ENCODE peak calls at places on chromosomes 1 and 21, in four cellular contexts. P is K562, M is GM12878, G is HL-60. Y is an unnamed sample.

GRCh38 chr1:53889304-53890298 is at the start of gene YIPF1:
- DNase-seq in P (peak), M (peak), G (peak), Y (peak)

GRCh38 chr1:7573481-7573880 is 197.6 kb upstream of the VAMP3 start:
- DNase-seq in P (no peak), M (no peak), G (no peak), Y (no peak)

GRCh38 chr1:52368383-52369172 is 2.6 kb upstream of the CC2D1B start:
- DNase-seq in P (no peak), M (no peak), G (no peak), Y (no peak)

GRCh38 chr1:173489929-173490328 is 12.8 kb downstream of the PRDX6 start:
- DNase-seq in P (no peak), M (no peak), G (no peak), Y (no peak)

GRCh38 chr1:65198095-65198494 is 50.1 kb downstream of the AK4 start:
- DNase-seq in P (no peak), M (no peak), G (no peak), Y (no peak)

GRCh38 chr1:153933420-153933819 is 10.6 kb upstream of the GATAD2B start:
- DNase-seq in P (no peak), M (no peak), G (no peak), Y (no peak)

GRCh38 chr21:34357889-34358288 is 5.9 kb upstream of the KCNE2 start:
- DNase-seq in P (no peak), M (no peak), G (no peak), Y (no peak)

GRCh38 chr1:176733661-176734060 is 270.7 kb downstream of the PAPPA2 start:
- DNase-seq in P (no peak), M (no peak), G (no peak), Y (no peak)

GRCh38 chr1:6349254-6349943 is 44.2 kb downstream of the ACOT7 start:
- DNase-seq in P (no peak), M (no peak), G (no peak), Y (no peak)

GRCh38 chr1:30600258-30600657 is 123.1 kb downstream of the MATN1 start:
- DNase-seq in P (no peak), M (no peak), G (no peak), Y (no peak)

GRCh38 chr1:24503003-24503751 is 541 bp downstream of the RCAN3 start:
- DNase-seq in P (no peak), M (no peak), G (no peak), Y (no peak)

GRCh38 chr1:56820755-56821461 is 1.7 kb upstream of the FYB2 start:
- DNase-seq in P (peak), M (no peak), G (peak), Y (peak)

GRCh38 chr1:227317541-227318002 is 720 bp downstream of the CDC42BPA start:
- DNase-seq in P (peak), M (no peak), G (no peak), Y (peak)

GRCh38 chr1:179706339-179706941 is 36.7 kb upstream of the FAM163A start:
- DNase-seq in P (peak), M (no peak), G (peak), Y (peak)

GRCh38 chr1:213457097-213457680 is 406.1 kb downstream of the RPS6KC1 start:
- DNase-seq in P (no peak), M (no peak), G (no peak), Y (no peak)

GRCh38 chr21:37208741-37209225 is 58.4 kb downstream of the VPS26C start:
- DNase-seq in P (no peak), M (no peak), G (no peak), Y (no peak)

GRCh38 chr1:1435911-1436633 is 582 bp downstream of the VWA1 start:
- DNase-seq in P (peak), M (no peak), G (no peak), Y (no peak)

GRCh38 chr1:46623733-46624695 is 7.4 kb upstream of the MOB3C start:
- DNase-seq in P (no peak), M (no peak), G (no peak), Y (no peak)

GRCh38 chr1:29489471-29489870 is 253.1 kb downstream of the PTPRU start:
- DNase-seq in P (no peak), M (no peak), G (no peak), Y (no peak)

GRCh38 chr1:24566266-24566867 is 10.5 kb downstream of the NCMAP start:
- DNase-seq in P (no peak), M (no peak), G (no peak), Y (no peak)

GRCh38 chr1:182257369-182258063 is 134.1 kb downstream of the GLUL start:
- DNase-seq in P (peak), M (no peak), G (no peak), Y (no peak)

DNA sequence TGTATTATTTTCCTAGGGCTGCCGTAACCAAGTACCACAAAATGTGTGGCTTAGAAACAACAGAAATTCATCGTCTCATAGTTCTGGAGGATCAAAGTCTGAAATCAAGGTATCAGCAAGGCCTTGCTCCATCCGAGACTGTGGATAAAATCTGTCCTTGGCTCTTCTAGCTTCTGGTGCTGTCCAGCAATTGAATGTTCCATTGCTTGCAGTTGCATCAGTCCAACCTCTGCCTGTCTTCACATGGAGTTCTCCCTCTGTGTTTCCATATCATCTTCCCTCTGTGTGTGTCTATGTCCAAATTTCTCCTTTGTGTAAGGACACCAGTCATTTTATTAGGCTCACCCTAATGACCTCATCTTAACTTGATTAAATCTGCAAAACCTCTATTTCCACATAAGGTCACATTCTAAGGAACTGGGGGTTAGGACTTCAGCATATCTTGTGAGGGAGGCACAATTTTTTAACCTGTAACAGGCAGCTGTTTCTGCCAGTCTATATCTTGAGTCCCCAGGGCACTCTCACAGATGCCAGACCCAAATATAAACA is 84.2 kb downstream of the ERG start:
- DNase-seq in P (no peak), M (no peak), G (no peak), Y (no peak)
- TF ChIP-seq SPI1 in P (no peak), M (no peak), G (no peak), Y (no peak)

GRCh38 chr1:15282810-15283474 is 35.9 kb downstream of the FHAD1 start:
- DNase-seq in P (no peak), M (no peak), G (no peak), Y (no peak)
- TF ChIP-seq SPI1 in P (no peak), M (no peak), G (no peak), Y (no peak)

DNA sequence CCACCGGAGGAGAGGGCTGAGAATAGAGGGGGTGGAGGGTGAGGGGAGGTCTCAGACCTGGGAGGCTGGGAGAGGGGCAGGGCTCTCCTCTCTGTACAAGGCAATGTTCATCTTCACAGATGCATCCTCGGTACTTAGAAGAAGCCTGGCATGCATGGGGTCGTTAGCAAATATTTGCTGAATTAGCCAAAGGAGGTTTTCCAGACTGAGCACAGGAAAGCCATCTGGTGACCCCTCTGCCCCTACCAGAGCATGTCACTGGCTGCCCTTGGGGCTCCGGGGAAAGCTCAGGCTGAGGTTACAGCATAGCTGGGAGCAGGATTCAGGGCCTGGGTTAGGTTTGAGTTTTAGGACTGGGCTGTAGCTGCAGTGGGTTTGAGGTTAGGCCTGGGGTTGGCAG is 43.5 kb upstream of the ZBTB40 start:
- DNase-seq in P (no peak), M (no peak), G (no peak), Y (no peak)
- TF ChIP-seq SPI1 in P (no peak), M (no peak), G (no peak), Y (no peak)

GRCh38 chr1:105172803-105173202 is 1423.1 kb downstream of the AMY1C start:
- DNase-seq in P (no peak), M (no peak), G (no peak), Y (no peak)
- TF ChIP-seq SPI1 in P (no peak), M (no peak), G (no peak), Y (no peak)

GRCh38 chr1:165815725-165816124 is 11.7 kb upstream of the UCK2 start:
- DNase-seq in P (peak), M (no peak), G (no peak), Y (no peak)
- TF ChIP-seq SPI1 in P (no peak), M (no peak), G (no peak), Y (no peak)

GRCh38 chr1:17923684-17924083 is 168.6 kb downstream of the ACTL8 start:
- DNase-seq in P (no peak), M (no peak), G (no peak), Y (no peak)

GRCh38 chr1:17916702-17917101 is 161.6 kb downstream of the ACTL8 start:
- DNase-seq in P (no peak), M (no peak), G (no peak), Y (no peak)

GRCh38 chr1:17922833-17923232 is 167.7 kb downstream of the ACTL8 start:
- DNase-seq in P (peak), M (no peak), G (no peak), Y (peak)

GRCh38 chr1:17920881-17921635 is 165.9 kb downstream of the ACTL8 start:
- DNase-seq in P (no peak), M (no peak), G (no peak), Y (no peak)

GRCh38 chr1:17919525-17920439 is 164.6 kb downstream of the ACTL8 start:
- DNase-seq in P (peak), M (no peak), G (no peak), Y (no peak)
- TF ChIP-seq SPI1 in P (no peak), M (no peak), G (no peak), Y (no peak)

GRCh38 chr1:152745765-152746444 is 11.9 kb upstream of the KPRP start:
- DNase-seq in P (no peak), M (no peak), G (no peak), Y (no peak)

GRCh38 chr1:152743371-152744145 is 14.3 kb upstream of the KPRP start:
- DNase-seq in P (no peak), M (no peak), G (no peak), Y (no peak)

GRCh38 chr1:152741656-152742055 is 16.2 kb upstream of the KPRP start:
- DNase-seq in P (no peak), M (no peak), G (no peak), Y (no peak)

GRCh38 chr1:152747831-152748230 is 10.0 kb upstream of the KPRP start:
- DNase-seq in P (no peak), M (no peak), G (no peak), Y (no peak)

DNA sequence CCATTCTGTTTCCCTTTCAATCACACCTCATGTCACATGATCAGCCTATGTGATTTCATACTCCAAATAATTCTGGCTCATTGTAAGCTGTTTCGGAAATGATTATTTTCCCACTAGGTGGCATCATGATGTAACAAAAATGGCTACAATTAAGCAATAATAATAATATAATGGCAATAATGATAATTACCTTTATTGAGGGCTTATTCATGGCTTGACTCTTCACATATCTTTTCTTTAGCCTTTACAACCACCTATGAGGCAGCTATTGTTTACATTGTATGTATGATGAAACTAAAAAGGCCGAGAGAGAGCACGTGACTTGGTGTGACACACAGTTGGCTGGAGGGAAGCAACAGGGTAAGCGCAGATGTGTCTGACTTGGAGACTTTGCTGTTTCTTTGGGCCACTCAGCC is 12.5 kb upstream of the KPRP start:
- DNase-seq in P (no peak), M (no peak), G (no peak), Y (no peak)
- TF ChIP-seq SPI1 in P (no peak), M (no peak), G (no peak), Y (no peak)

GRCh38 chr1:39927538-39927937 is 25.8 kb upstream of the MYCL start:
- DNase-seq in P (no peak), M (no peak), G (no peak), Y (no peak)
- TF ChIP-seq SPI1 in P (no peak), M (no peak), G (no peak), Y (no peak)

GRCh38 chr1:2936568-2937515 is 84.4 kb upstream of the ACTRT2 start:
- DNase-seq in P (no peak), M (no peak), G (no peak), Y (no peak)
- TF ChIP-seq SPI1 in P (no peak), M (no peak), G (no peak), Y (no peak)

GRCh38 chr1:14421977-14422609 is 176.4 kb upstream of the KAZN start:
- DNase-seq in P (peak), M (no peak), G (no peak), Y (no peak)
- TF ChIP-seq SPI1 in P (peak), M (no peak), G (no peak), Y (no peak)